ENCODE peak calls at places on chromosome X, in eight cellular contexts. S, F, M, T, W, U, N and D are unnamed samples.

GRCh38 chrX:18549643-18550042 is 122.3 kb downstream of the RS1 start:
- DNase-seq in S (no peak), F (no peak), M (no peak), T (no peak), W (peak), U (no peak), N (no peak), D (no peak)

GRCh38 chrX:43703211-43703791 is 47.2 kb downstream of the MAOA start:
- DNase-seq in S (no peak), F (no peak), M (no peak), T (no peak), W (peak), U (peak), N (no peak), D (no peak)

GRCh38 chrX:69968956-69969355 is 80.8 kb downstream of the AWAT2 start:
- DNase-seq in S (no peak), F (no peak), M (no peak), T (no peak), W (no peak), U (no peak), N (peak), D (no peak)

GRCh38 chrX:47623540-47624027 is 3.9 kb upstream of the SYN1 start:
- DNase-seq in S (peak), F (peak), M (peak), T (peak), W (peak), U (peak), N (peak), D (peak)

GRCh38 chrX:133660356-133660755 is 245.1 kb upstream of the GPC4 start:
- DNase-seq in S (no peak), F (no peak), M (no peak), T (no peak), W (no peak), U (no peak), N (no peak), D (no peak)

GRCh38 chrX:15675490-15675921 is 10.9 kb upstream of the CLTRN start:
- DNase-seq in S (peak), F (peak), M (peak), T (peak), W (peak), U (peak), N (peak), D (peak)

GRCh38 chrX:45852884-45853283 is 652.2 kb upstream of the DIPK2B start:
- DNase-seq in S (no peak), F (no peak), M (no peak), T (no peak), W (no peak), U (no peak), N (no peak), D (no peak)

GRCh38 chrX:136477026-136477425 is 10.7 kb upstream of the BRS3 start:
- DNase-seq in S (no peak), F (peak), M (no peak), T (no peak), W (no peak), U (no peak), N (no peak), D (no peak)

GRCh38 chrX:3345281-3346081 is 971 bp downstream of the MXRA5 start:
- DNase-seq in S (peak), F (peak), M (peak), T (no peak), W (peak), U (no peak), N (no peak), D (no peak)

GRCh38 chrX:36983831-36984230 is 24.3 kb upstream of the FAM47C start:
- DNase-seq in S (no peak), F (no peak), M (no peak), T (no peak), W (no peak), U (no peak), N (no peak), D (no peak)